ENCODE peak calls at places on chromosomes 1 and 21, in four cellular contexts. One of them, this sample, is unnamed.

GRCh38 chr1:23249785-23250184 is 32.5 kb upstream of the HTR1D start:
- DNase-seq in neuronal stem cell: no peak
- DNase-seq in H1: no peak
- DNase-seq in H9: no peak
- DNase-seq in this sample: peak

GRCh38 chr1:232589809-232590741 is 39.9 kb downstream of the SIPA1L2 start:
- DNase-seq in H1: no peak
- DNase-seq in neuronal stem cell: no peak
- DNase-seq in H9: no peak
- DNase-seq in this sample: peak

GRCh38 chr1:170640581-170640980 is 23.4 kb upstream of the PRRX1 start:
- DNase-seq in H1: no peak
- DNase-seq in neuronal stem cell: no peak
- DNase-seq in H9: no peak
- DNase-seq in this sample: no peak

GRCh38 chr1:44829506-44830384 is 13.3 kb downstream of the PTCH2 start:
- DNase-seq in H1: no peak
- DNase-seq in H9: no peak
- DNase-seq in neuronal stem cell: no peak
- DNase-seq in this sample: no peak

GRCh38 chr1:35708179-35708891 is 10.3 kb downstream of the C1orf216 start:
- DNase-seq in H1: peak
- DNase-seq in neuronal stem cell: no peak
- DNase-seq in H9: peak
- DNase-seq in this sample: no peak

GRCh38 chr1:52045236-52045635 is 9.8 kb downstream of the TXNDC12 start:
- DNase-seq in H9: no peak
- DNase-seq in neuronal stem cell: no peak
- DNase-seq in H1: no peak
- DNase-seq in this sample: no peak

GRCh38 chr1:35594005-35594760 is 21.1 kb downstream of the TFAP2E start:
- DNase-seq in neuronal stem cell: no peak
- DNase-seq in H1: no peak
- DNase-seq in H9: no peak
- DNase-seq in this sample: no peak

GRCh38 chr1:246971322-246971721 is 36.5 kb downstream of the ZNF695 start:
- DNase-seq in H1: peak
- DNase-seq in neuronal stem cell: no peak
- DNase-seq in H9: peak
- DNase-seq in this sample: peak

GRCh38 chr1:47529520-47530098 is 91.8 kb downstream of the FOXD2 start:
- DNase-seq in H9: no peak
- DNase-seq in H1: no peak
- DNase-seq in neuronal stem cell: no peak
- DNase-seq in this sample: no peak

GRCh38 chr1:91555074-91555730 is 54.6 kb downstream of the CDC7 start:
- DNase-seq in H1: peak
- DNase-seq in neuronal stem cell: no peak
- DNase-seq in H9: no peak
- DNase-seq in this sample: peak

GRCh38 chr1:2135425-2135824 is 59.1 kb downstream of the FAAP20 start:
- DNase-seq in H9: no peak
- DNase-seq in neuronal stem cell: peak
- DNase-seq in H1: no peak
- DNase-seq in this sample: peak

GRCh38 chr1:9721606-9722377 is 70.3 kb downstream of the PIK3CD start:
- DNase-seq in H1: peak
- DNase-seq in H9: peak
- DNase-seq in neuronal stem cell: peak
- DNase-seq in this sample: peak

GRCh38 chr1:223825767-223826461 is 19.8 kb downstream of the TP53BP2 start:
- DNase-seq in neuronal stem cell: no peak
- DNase-seq in H9: no peak
- DNase-seq in H1: no peak
- DNase-seq in this sample: peak

GRCh38 chr1:87044840-87045239 is 130.4 kb downstream of the HS2ST1 start:
- DNase-seq in H9: no peak
- DNase-seq in H1: no peak
- DNase-seq in neuronal stem cell: no peak
- DNase-seq in this sample: no peak

GRCh38 chr1:205480349-205481278 is 23.9 kb upstream of the CDK18 start:
- DNase-seq in neuronal stem cell: no peak
- DNase-seq in H9: no peak
- DNase-seq in H1: no peak
- DNase-seq in this sample: no peak

GRCh38 chr1:46721806-46722205 is 2.9 kb upstream of the EFCAB14 start:
- DNase-seq in H9: no peak
- DNase-seq in H1: no peak
- DNase-seq in neuronal stem cell: no peak
- DNase-seq in this sample: no peak

GRCh38 chr1:19888112-19888511 is 5.9 kb downstream of the OTUD3 start:
- DNase-seq in H9: no peak
- DNase-seq in H1: no peak
- DNase-seq in neuronal stem cell: no peak
- DNase-seq in this sample: no peak

GRCh38 chr21:17925900-17926299 is 106.7 kb upstream of the C21orf91 start:
- DNase-seq in H9: no peak
- DNase-seq in H1: no peak
- DNase-seq in neuronal stem cell: no peak
- DNase-seq in this sample: peak

GRCh38 chr1:155133799-155134281 is 1.8 kb upstream of the SLC50A1 start:
- DNase-seq in H1: no peak
- DNase-seq in neuronal stem cell: no peak
- DNase-seq in H9: no peak
- DNase-seq in this sample: no peak
- H2BK12ac ChIP-seq in H1: peak
- H2BK12ac ChIP-seq in neuronal stem cell: no peak
- H2BK12ac ChIP-seq in H9: no peak
- H2BK12ac ChIP-seq in this sample: peak

GRCh38 chr1:76430532-76430931 is 356.0 kb downstream of the ST6GALNAC3 start:
- DNase-seq in H9: no peak
- DNase-seq in neuronal stem cell: no peak
- DNase-seq in H1: no peak
- DNase-seq in this sample: no peak

GRCh38 chr1:76425104-76425842 is 350.7 kb downstream of the ST6GALNAC3 start:
- DNase-seq in neuronal stem cell: no peak
- DNase-seq in H1: no peak
- DNase-seq in H9: no peak
- DNase-seq in this sample: no peak

GRCh38 chr1:76426606-76427005 is 352.1 kb downstream of the ST6GALNAC3 start:
- DNase-seq in H9: no peak
- DNase-seq in H1: no peak
- DNase-seq in neuronal stem cell: no peak
- DNase-seq in this sample: peak

GRCh38 chr1:76428027-76428426 is 353.5 kb downstream of the ST6GALNAC3 start:
- DNase-seq in H9: no peak
- DNase-seq in neuronal stem cell: no peak
- DNase-seq in H1: no peak
- DNase-seq in this sample: no peak

GRCh38 chr1:76425843-76426145 is 351.2 kb downstream of the ST6GALNAC3 start:
- DNase-seq in neuronal stem cell: no peak
- DNase-seq in H9: no peak
- DNase-seq in H1: no peak
- DNase-seq in this sample: peak
- H2BK15ac ChIP-seq in neuronal stem cell: no peak
- H2BK15ac ChIP-seq in H9: no peak
- H2BK15ac ChIP-seq in H1: no peak
- H2BK15ac ChIP-seq in this sample: no peak

DNA sequence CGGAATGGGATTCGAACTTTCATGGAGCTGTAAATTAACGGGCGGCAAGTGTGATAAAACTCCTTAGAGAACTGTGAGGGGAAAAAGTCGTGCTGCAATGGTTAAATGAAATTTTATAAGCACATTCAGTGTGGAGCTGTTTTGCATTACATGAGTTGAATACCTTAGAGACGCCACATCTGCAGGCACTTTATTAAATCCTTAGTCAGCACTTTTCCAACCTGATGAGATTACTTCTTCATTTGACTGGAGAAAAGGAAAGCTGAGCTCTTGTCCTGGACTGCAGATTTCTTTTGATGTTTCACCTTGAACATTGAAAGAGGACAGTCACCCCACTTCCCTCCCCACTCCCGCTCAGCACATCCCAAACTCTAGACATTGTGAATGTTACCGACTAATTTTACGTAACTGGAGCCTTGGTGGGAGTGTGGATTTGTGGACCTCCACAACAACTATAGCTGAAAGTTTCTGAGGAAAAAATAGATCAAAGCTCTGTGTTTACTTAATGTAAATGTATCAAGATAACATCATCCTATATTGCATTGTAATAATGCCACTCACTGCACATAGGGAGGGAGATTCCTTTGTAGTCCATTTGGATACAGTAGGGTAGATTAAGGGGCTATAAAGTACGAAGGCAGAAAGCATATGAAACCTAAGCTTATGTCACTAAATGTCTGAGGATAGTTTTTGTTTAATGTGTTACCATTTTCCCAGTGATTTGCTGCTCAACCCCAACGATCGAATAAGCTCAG is 273.6 kb downstream of the TM2D1 start:
- DNase-seq in neuronal stem cell: no peak
- DNase-seq in H9: no peak
- DNase-seq in H1: no peak
- DNase-seq in this sample: no peak
- H2BK12ac ChIP-seq in neuronal stem cell: no peak
- H2BK12ac ChIP-seq in H9: no peak
- H2BK12ac ChIP-seq in H1: no peak
- H2BK12ac ChIP-seq in this sample: no peak

GRCh38 chr1:43821471-43821870 is 112.1 kb upstream of the ARTN start:
- DNase-seq in neuronal stem cell: no peak
- DNase-seq in H1: no peak
- DNase-seq in H9: no peak
- DNase-seq in this sample: no peak
- H2BK15ac ChIP-seq in neuronal stem cell: no peak
- H2BK15ac ChIP-seq in H1: no peak
- H2BK15ac ChIP-seq in H9: no peak
- H2BK15ac ChIP-seq in this sample: no peak

GRCh38 chr1:30823969-30824735 is 66.6 kb upstream of the LAPTM5 start:
- DNase-seq in H9: peak
- DNase-seq in neuronal stem cell: peak
- DNase-seq in H1: peak
- DNase-seq in this sample: peak
- H2BK12ac ChIP-seq in H9: no peak
- H2BK12ac ChIP-seq in neuronal stem cell: no peak
- H2BK12ac ChIP-seq in H1: peak
- H2BK12ac ChIP-seq in this sample: peak

DNA sequence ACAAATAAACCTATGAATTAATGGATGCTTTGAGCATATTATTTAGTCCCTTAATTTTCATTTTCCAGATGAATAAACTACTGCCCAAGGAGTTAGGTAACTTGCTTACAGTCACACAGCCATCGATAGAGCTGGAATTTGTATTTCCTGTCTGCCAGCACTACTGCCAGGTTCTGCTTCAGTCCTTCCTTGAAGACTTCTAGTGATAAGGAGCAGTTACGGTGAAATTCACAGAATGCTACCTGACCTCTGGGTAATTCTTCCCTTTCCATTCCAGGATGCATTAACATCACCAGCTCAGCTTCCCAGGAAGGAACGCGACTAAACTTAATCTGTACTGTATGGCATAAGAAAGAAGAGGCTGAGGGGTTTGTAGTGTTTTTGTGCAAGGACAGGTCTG is 11.2 kb downstream of the CD160 start:
- DNase-seq in H1: no peak
- DNase-seq in neuronal stem cell: no peak
- DNase-seq in H9: no peak
- DNase-seq in this sample: no peak
- H2BK15ac ChIP-seq in H1: no peak
- H2BK15ac ChIP-seq in neuronal stem cell: no peak
- H2BK15ac ChIP-seq in H9: no peak
- H2BK15ac ChIP-seq in this sample: no peak

GRCh38 chr1:63945943-63946342 is 172.1 kb downstream of the ROR1 start:
- DNase-seq in H1: no peak
- DNase-seq in neuronal stem cell: no peak
- DNase-seq in H9: no peak
- DNase-seq in this sample: no peak

GRCh38 chr1:63946866-63947491 is 173.2 kb downstream of the ROR1 start:
- DNase-seq in H9: no peak
- DNase-seq in H1: no peak
- DNase-seq in neuronal stem cell: no peak
- DNase-seq in this sample: no peak

GRCh38 chr1:63940440-63940839 is 166.6 kb downstream of the ROR1 start:
- DNase-seq in neuronal stem cell: no peak
- DNase-seq in H9: no peak
- DNase-seq in H1: no peak
- DNase-seq in this sample: no peak

GRCh38 chr1:63947904-63948303 is 174.1 kb downstream of the ROR1 start:
- DNase-seq in H1: no peak
- DNase-seq in H9: no peak
- DNase-seq in neuronal stem cell: no peak
- DNase-seq in this sample: no peak

DNA sequence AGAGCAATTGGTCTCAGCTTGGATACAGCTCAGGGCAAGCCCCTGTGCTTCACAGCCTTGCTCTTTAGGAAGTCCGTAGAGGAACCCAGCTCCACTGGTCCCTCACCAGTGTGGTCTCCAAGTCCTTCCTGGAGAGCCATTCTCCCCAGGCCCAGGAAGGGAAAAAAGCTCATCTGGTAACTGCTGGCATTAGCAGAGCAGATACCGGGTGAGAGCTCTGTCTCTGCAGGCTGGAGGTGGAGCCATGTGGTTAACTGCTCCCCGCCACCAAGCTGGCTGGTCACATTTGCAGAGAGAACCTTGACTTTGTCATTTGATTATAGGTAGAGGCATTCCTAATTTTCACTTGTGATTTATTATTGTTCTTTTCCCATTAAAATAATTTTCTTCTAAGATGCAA is 169.6 kb downstream of the ROR1 start:
- DNase-seq in H1: no peak
- DNase-seq in H9: no peak
- DNase-seq in neuronal stem cell: no peak
- DNase-seq in this sample: no peak
- H2BK12ac ChIP-seq in H1: no peak
- H2BK12ac ChIP-seq in H9: no peak
- H2BK12ac ChIP-seq in neuronal stem cell: no peak
- H2BK12ac ChIP-seq in this sample: no peak

DNA sequence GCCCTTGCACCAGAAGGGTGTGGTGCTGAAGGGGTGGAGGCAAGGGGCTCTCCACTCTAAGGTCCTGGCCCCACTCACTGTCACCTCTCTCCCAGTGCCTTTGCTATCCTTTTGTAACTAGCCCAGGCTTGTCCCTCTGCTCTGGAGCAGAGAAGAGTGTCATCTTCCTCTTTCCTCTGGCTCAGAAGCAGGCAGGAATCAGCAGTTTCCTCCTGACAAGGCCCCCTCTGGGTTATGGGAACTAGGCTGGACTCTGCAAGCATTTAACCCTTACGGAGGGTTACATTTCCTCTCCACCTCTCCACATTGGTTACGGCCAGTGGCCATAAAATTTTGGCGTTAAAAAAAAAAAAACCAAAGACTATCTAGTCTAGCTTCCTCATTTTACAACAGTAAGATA is 30.4 kb downstream of the PLXNA2 start:
- DNase-seq in H9: no peak
- DNase-seq in neuronal stem cell: no peak
- DNase-seq in H1: no peak
- DNase-seq in this sample: no peak
- H2BK15ac ChIP-seq in H9: no peak
- H2BK15ac ChIP-seq in neuronal stem cell: no peak
- H2BK15ac ChIP-seq in H1: no peak
- H2BK15ac ChIP-seq in this sample: peak